ENCODE peak calls at places on chromosomes 2 and 18, in six cellular contexts. P is adrenal gland, G is MM.1S, V is cardiac muscle cell, E is lower lobe of right lung, J is heart right ventricle. F is an unnamed sample.

GRCh38 chr18:61546598-61546997 is 213.4 kb downstream of the CDH20 start:
- DNase-seq in P (peak), G (no peak), V (no peak), E (no peak), J (no peak), F (no peak)

GRCh38 chr2:170815746-170816498 is 765 bp upstream of the GAD1 start:
- DNase-seq in P (peak), G (peak), V (peak), E (peak), J (peak), F (peak)

GRCh38 chr2:205509655-205510054 is 172.6 kb upstream of the NRP2 start:
- DNase-seq in P (no peak), G (no peak), V (no peak), E (no peak), J (no peak), F (no peak)

GRCh38 chr2:43218550-43219382 is 7.6 kb downstream of the ZFP36L2 start:
- DNase-seq in P (peak), G (peak), V (peak), E (peak), J (peak), F (peak)

GRCh38 chr2:32278476-32278853 is 761 bp downstream of the YIPF4 start:
- DNase-seq in P (no peak), G (no peak), V (no peak), E (no peak), J (no peak), F (no peak)

GRCh38 chr2:37554687-37555086 is 116.8 kb downstream of the CDC42EP3 start:
- DNase-seq in P (no peak), G (no peak), V (no peak), E (no peak), J (no peak), F (no peak)

GRCh38 chr2:60106836-60107529 is 446.5 kb downstream of the BCL11A start:
- DNase-seq in P (no peak), G (no peak), V (no peak), E (no peak), J (peak), F (no peak)

GRCh38 chr2:36458106-36458505 is 102.5 kb downstream of the CRIM1 start:
- DNase-seq in P (no peak), G (no peak), V (no peak), E (no peak), J (no peak), F (no peak)

GRCh38 chr18:47418746-47419145 is 167.3 kb upstream of the SKOR2 start:
- DNase-seq in P (no peak), G (no peak), V (no peak), E (no peak), J (no peak), F (no peak)

GRCh38 chr2:120761164-120761861 is 25.6 kb downstream of the GLI2 start:
- DNase-seq in P (no peak), G (no peak), V (no peak), E (peak), J (no peak), F (no peak)

GRCh38 chr2:204483497-204484164 is 61.6 kb upstream of the PARD3B start:
- DNase-seq in P (no peak), G (no peak), V (peak), E (no peak), J (no peak), F (no peak)

GRCh38 chr2:7014201-7014640 is 97.0 kb downstream of the RNF144A start:
- DNase-seq in P (no peak), G (no peak), V (peak), E (no peak), J (no peak), F (no peak)

GRCh38 chr2:72669121-72669520 is 156.7 kb downstream of the EXOC6B start:
- DNase-seq in P (peak), G (no peak), V (no peak), E (no peak), J (no peak), F (no peak)

GRCh38 chr2:241125626-241126025 is 23.5 kb upstream of the MTERF4 start:
- DNase-seq in P (no peak), G (no peak), V (no peak), E (peak), J (no peak), F (no peak)

GRCh38 chr2:180359522-180360282 is 352.6 kb upstream of the CWC22 start:
- DNase-seq in P (peak), G (peak), V (no peak), E (no peak), J (no peak), F (no peak)

GRCh38 chr18:64415218-64415617 is 266.3 kb upstream of the LINC00305 start:
- DNase-seq in P (no peak), G (no peak), V (no peak), E (no peak), J (no peak), F (no peak)

GRCh38 chr18:64416990-64417389 is 268.1 kb upstream of the LINC00305 start:
- DNase-seq in P (no peak), G (no peak), V (no peak), E (no peak), J (no peak), F (no peak)

GRCh38 chr18:64419156-64419555 is 270.3 kb upstream of the LINC00305 start:
- DNase-seq in P (no peak), G (no peak), V (no peak), E (no peak), J (no peak), F (no peak)
- H3K27ac ChIP-seq in P (no peak), G (no peak), V (no peak), E (no peak), J (no peak), F (no peak)

DNA sequence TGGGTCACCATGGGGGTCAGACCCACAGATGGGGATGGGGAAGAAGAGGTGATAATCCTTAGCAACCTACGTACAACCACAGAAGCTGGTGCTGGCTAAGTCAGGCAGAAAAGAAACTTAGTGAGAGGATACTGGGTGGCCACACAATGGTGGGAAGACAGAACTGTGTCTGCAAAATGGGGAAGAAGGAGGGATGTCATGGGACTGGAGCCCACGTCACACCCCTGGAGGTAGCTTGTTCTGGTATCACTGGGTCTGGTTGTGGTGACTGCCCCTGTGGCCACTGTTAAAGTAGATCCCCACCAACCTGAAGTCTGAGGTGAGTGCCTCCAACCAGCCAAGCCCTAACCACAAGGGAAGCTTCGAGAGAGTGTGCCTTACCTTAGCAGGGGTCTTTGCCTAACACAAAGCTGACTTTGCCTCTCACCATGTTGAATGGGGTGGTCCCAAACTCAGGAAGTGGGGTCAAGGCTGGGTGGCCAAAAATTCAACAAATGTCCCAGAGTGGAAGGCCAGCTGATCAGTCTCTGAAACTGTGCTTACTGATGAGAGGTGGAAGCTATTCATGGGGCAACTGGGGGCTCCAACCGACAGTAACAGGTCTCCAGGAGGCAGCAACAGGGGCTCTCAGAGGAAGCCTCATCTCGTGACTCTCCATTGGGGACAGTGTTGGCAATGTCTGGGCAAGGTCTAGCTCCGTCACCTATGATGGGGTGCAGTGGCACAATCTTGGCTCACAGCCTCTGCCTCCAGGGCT is 64.8 kb upstream of the SLC1A4 start:
- DNase-seq in P (no peak), G (no peak), V (no peak), E (no peak), J (no peak), F (no peak)
- H3K27ac ChIP-seq in P (no peak), G (no peak), V (no peak), E (no peak), J (no peak), F (no peak)

GRCh38 chr2:76793647-76794334 is 728.4 kb downstream of the LRRTM4 start:
- DNase-seq in P (no peak), G (no peak), V (no peak), E (no peak), J (no peak), F (no peak)
- H3K27ac ChIP-seq in P (no peak), G (no peak), V (no peak), E (no peak), J (no peak), F (no peak)

GRCh38 chr2:127079358-127079920 is 27.5 kb downstream of the BIN1 start:
- DNase-seq in P (no peak), G (no peak), V (peak), E (no peak), J (no peak), F (no peak)

GRCh38 chr2:127081826-127082633 is 24.9 kb downstream of the BIN1 start:
- DNase-seq in P (no peak), G (no peak), V (no peak), E (no peak), J (no peak), F (no peak)

GRCh38 chr2:127080226-127080940 is 26.6 kb downstream of the BIN1 start:
- DNase-seq in P (peak), G (no peak), V (peak), E (no peak), J (peak), F (no peak)

GRCh38 chr2:127082974-127083373 is 24.0 kb downstream of the BIN1 start:
- DNase-seq in P (no peak), G (no peak), V (no peak), E (no peak), J (no peak), F (no peak)

DNA sequence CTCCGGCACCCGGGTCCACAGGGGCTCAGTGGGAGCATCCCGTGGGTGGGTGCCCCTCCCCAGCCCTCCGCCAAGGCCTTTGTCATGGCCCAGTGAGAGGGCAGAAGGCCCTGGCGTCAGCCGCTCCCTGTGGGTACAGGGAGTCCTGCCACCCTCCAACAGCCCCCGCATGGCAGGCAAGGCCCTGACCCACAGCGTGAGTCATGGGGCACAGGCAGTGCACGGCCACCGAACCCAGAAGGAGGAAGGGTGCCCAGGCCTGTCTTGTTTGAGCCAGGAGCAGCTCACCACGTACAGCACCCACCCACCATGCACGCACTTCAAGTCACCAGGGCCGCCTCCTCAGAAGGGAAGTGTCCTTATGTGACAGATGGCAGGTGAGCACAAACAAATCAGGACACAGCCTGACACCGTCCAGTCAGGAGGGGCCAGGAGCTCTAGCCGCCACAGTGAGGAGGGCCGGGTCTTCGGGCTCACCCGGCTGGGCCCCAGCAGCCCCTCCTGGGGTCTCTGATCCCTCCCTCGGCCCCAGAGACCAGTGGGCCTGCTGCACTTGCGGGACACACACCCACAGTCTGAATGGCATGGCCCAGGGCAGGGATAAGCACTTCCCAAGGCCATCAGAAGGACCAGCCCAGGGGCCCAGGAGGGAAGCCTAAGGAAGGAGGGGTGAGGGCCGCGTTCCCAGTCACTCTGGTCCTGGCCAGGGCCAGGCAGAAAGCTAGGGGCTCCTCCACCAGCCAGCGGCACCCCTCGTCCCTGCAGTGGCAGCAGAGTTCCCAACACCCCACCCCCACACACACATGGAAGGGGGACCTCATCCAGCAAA is 25.8 kb downstream of the BIN1 start:
- DNase-seq in P (peak), G (no peak), V (no peak), E (peak), J (no peak), F (no peak)
- H3K27ac ChIP-seq in P (peak), G (no peak), V (no peak), E (peak), J (no peak), F (no peak)

DNA sequence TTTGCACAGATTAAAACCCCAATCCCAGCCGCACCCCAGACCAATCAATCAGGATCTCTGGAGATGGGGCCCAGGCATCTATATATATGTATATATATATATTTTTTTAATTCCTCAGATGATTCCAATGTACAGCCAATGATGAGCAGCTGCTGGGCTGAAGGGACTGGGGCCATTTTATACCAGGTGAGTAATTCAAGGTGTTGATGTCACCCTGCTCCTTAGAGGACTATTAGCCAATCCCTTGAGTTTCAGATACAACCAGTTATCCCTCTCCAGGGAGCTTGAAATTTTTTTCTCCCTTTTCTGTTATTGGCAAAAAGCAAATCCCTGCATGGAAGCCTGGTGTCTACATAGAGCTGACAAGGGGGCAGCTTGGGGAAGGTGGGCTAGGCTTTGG is 59.8 kb downstream of the MCFD2 start:
- DNase-seq in P (no peak), G (no peak), V (no peak), E (no peak), J (no peak), F (no peak)
- H3K27ac ChIP-seq in P (no peak), G (no peak), V (no peak), E (peak), J (peak), F (peak)

DNA sequence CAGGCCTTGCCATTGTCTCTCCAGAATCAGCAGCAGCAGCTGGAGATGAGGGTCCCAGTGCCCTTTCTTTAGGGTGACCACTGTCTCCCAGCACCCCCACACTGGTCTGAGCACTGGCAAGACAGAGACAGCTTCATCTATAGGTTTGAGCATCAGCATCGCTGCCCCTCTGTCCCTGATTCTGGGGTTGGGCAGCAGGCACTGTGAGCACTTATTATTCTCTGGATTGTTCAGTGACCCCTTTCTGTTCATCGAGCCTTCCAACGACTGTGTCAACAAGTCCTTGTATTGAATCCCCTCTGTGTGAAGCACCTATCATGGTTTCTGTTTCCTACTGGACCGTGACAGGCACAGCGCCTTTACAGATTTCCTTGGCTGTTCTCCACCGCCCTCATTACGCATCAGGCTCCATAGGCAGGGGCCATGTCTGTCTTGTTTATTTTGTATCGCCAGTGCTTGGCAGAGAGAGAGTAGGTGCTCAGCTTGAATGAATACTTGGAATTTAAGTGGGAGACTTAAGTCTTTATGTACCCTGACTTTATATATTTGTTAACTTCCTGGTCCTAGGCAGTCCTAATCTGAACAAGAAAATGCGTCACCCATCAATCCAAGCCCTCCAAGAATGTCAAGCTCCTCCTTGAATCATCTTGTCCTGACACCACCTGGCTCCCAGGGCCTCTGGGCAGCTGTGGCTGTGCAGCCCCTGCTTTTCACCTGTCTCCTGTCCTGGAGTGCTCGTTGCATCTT is 11.4 kb downstream of the MALL start:
- DNase-seq in P (no peak), G (no peak), V (no peak), E (peak), J (no peak), F (no peak)
- H3K27ac ChIP-seq in P (no peak), G (no peak), V (no peak), E (peak), J (peak), F (peak)

GRCh38 chr2:28400434-28400833 is 7.8 kb downstream of the FOSL2 start:
- DNase-seq in P (peak), G (no peak), V (no peak), E (no peak), J (no peak), F (no peak)
- H3K27ac ChIP-seq in P (peak), G (no peak), V (no peak), E (peak), J (peak), F (no peak)

DNA sequence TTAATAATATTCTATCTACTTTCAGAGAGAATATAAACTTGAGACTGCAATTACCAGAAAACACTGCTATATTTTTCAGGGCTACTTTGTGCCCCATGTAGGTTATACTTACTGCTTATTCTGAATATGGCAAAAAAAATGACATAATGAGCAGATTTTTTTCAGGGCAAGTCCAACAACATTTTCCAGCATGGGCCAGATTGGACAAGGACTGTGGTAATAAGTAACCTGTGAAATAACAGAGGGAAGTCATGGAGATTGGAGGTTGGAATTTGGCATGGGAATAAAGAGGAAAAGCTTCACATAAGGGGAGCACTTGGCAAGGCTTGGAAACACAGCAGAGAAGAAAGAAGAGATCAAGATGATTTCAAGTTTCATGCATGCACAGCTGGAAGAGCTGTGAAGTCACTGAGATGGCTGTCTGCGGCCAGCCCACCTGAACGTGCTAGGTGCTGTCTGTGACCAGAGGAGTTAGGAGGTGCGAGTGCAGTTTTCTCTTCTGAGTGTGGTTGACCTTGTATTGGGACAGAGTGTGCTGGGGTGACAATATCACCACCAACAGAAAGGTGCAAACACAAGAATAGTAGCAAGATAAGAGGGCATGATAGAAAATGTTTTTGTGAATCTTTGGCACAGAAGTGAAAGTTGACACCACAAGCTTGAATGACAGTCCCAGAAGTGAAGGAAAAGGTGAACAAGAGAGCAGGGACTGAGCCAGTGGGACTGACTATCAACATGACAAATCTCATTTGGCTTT is 71.1 kb upstream of the DSC1 start:
- DNase-seq in P (no peak), G (no peak), V (no peak), E (no peak), J (no peak), F (no peak)
- H3K27ac ChIP-seq in P (no peak), G (no peak), V (no peak), E (no peak), J (peak), F (peak)

GRCh38 chr2:15446961-15447360 is 114.2 kb downstream of the NBAS start:
- DNase-seq in P (no peak), G (no peak), V (no peak), E (no peak), J (no peak), F (no peak)
- H3K27ac ChIP-seq in P (no peak), G (no peak), V (no peak), E (no peak), J (no peak), F (no peak)

GRCh38 chr2:9167718-9168657 is 38.6 kb upstream of the ASAP2 start:
- DNase-seq in P (no peak), G (no peak), V (peak), E (no peak), J (no peak), F (no peak)

GRCh38 chr2:9170458-9171130 is 36.0 kb upstream of the ASAP2 start:
- DNase-seq in P (no peak), G (no peak), V (no peak), E (no peak), J (no peak), F (no peak)

GRCh38 chr2:9168851-9169250 is 37.8 kb upstream of the ASAP2 start:
- DNase-seq in P (no peak), G (no peak), V (no peak), E (no peak), J (no peak), F (peak)

GRCh38 chr2:9166579-9167392 is 39.8 kb upstream of the ASAP2 start:
- DNase-seq in P (no peak), G (no peak), V (no peak), E (no peak), J (peak), F (peak)

DNA sequence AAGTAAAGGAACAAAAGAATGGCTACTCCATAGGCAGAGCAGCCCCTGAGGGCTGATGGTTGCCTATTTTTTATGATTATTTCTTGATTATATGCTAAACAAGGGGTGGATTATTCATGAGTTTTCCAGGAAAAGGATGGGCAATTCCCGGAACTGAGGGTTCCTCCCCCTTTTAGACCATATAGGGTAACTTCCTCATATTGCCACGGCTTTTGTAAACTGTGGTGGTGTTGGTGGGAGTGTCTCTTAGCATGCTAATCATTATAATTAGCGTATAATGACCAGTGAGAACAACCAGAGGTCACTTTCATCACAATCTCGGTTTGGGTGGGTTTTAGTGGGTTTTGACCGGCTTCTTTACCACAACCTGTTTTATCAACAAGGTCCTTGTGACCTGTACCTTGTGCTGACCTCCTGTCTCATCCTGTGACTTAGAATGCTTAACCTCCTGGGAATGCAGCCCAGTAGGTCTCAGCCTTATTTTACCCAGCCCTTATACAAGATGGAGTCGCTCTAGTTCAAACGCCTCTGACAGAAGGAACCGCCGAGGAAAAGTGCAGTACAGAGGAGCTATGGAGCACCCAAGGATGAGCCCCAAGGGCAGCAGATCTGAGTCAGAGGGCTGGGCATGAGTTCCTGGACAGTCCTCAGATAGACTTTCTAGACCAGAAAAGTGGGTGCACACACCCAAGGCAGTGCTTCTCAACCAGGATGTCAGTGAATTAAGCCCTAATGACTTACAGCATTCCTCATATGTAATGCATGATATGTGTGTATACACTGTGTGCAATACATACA is 37.1 kb upstream of the ASAP2 start:
- DNase-seq in P (no peak), G (no peak), V (no peak), E (no peak), J (no peak), F (no peak)
- H3K27ac ChIP-seq in P (no peak), G (no peak), V (no peak), E (no peak), J (no peak), F (no peak)

F was measured in right cardiac atrium.